ENCODE peak calls at places on chromosomes 6 and 20, in four cellular contexts. O, G, V and K are unnamed samples.

GRCh38 chr20:9483131-9483530 is 31.3 kb upstream of the LAMP5 start:
- DNase-seq in O (no peak), G (no peak), V (no peak), K (no peak)

GRCh38 chr6:137717074-137718073 is 149.7 kb upstream of the TNFAIP3 start:
- DNase-seq in O (no peak), G (no peak), V (no peak), K (no peak)

GRCh38 chr6:164882236-164882635 is 427.2 kb downstream of the C6orf118 start:
- DNase-seq in O (no peak), G (no peak), V (no peak), K (no peak)

GRCh38 chr20:13447385-13448180 is 191.1 kb downstream of the TASP1 start:
- DNase-seq in O (no peak), G (no peak), V (no peak), K (no peak)

GRCh38 chr6:136890194-136890558 is 31.9 kb upstream of the SLC35D3 start:
- DNase-seq in O (no peak), G (no peak), V (no peak), K (no peak)

GRCh38 chr6:145116591-145117178 is 618.6 kb downstream of the EPM2A start:
- DNase-seq in O (no peak), G (no peak), V (no peak), K (no peak)

GRCh38 chr20:45918779-45919535 is 7.0 kb upstream of the PLTP start:
- DNase-seq in O (no peak), G (no peak), V (no peak), K (no peak)

GRCh38 chr6:130293800-130294199 is 71.0 kb upstream of the SAMD3 start:
- DNase-seq in O (peak), G (peak), V (peak), K (peak)

GRCh38 chr20:24657211-24657610 is 187.8 kb downstream of the SYNDIG1 start:
- DNase-seq in O (peak), G (no peak), V (no peak), K (no peak)

GRCh38 chr6:154457881-154458284 is 52.6 kb downstream of the CNKSR3 start:
- DNase-seq in O (no peak), G (no peak), V (no peak), K (no peak)

GRCh38 chr20:56343861-56344381 is 14.9 kb upstream of the FAM210B start:
- DNase-seq in O (peak), G (no peak), V (no peak), K (peak)

GRCh38 chr20:47360489-47361267 is 4.2 kb upstream of the ZMYND8 start:
- DNase-seq in O (peak), G (no peak), V (peak), K (peak)

GRCh38 chr6:135012349-135012748 is 42.3 kb downstream of the HBS1L start:
- DNase-seq in O (no peak), G (no peak), V (no peak), K (no peak)

GRCh38 chr6:12587096-12587495 is 129.5 kb upstream of the PHACTR1 start:
- DNase-seq in O (no peak), G (no peak), V (no peak), K (no peak)

GRCh38 chr6:143515766-143516355 is 4.3 kb upstream of the FUCA2 start:
- DNase-seq in O (no peak), G (no peak), V (no peak), K (no peak)

GRCh38 chr6:46799657-46800056 is 6.5 kb downstream of the MEP1A start:
- DNase-seq in O (peak), G (no peak), V (no peak), K (no peak)

GRCh38 chr6:132968419-132968950 is 154.1 kb downstream of the RPS12 start:
- DNase-seq in O (no peak), G (no peak), V (no peak), K (no peak)

GRCh38 chr6:2226775-2227174 is 18.6 kb downstream of the GMDS start:
- DNase-seq in O (no peak), G (no peak), V (peak), K (no peak)

GRCh38 chr6:125852587-125852986 is 61.8 kb downstream of the NCOA7 start:
- DNase-seq in O (no peak), G (no peak), V (no peak), K (no peak)

GRCh38 chr6:130143709-130144108 is 79.0 kb downstream of the SAMD3 start:
- DNase-seq in O (no peak), G (no peak), V (no peak), K (no peak)

GRCh38 chr6:14664616-14665315 is 547.2 kb downstream of the CD83 start:
- DNase-seq in O (no peak), G (no peak), V (no peak), K (no peak)

GRCh38 chr20:3168079-3168828 is 5.1 kb downstream of the LZTS3 start:
- DNase-seq in O (no peak), G (no peak), V (peak), K (no peak)

GRCh38 chr6:48611332-48611731 is 500.3 kb upstream of the PTCHD4 start:
- DNase-seq in O (no peak), G (no peak), V (no peak), K (no peak)

GRCh38 chr6:15044146-15044882 is 201.6 kb upstream of the JARID2 start:
- DNase-seq in O (no peak), G (no peak), V (peak), K (no peak)

GRCh38 chr20:62232194-62232593 is 6.1 kb upstream of the OSBPL2 start:
- DNase-seq in O (no peak), G (no peak), V (no peak), K (no peak)

GRCh38 chr6:30542404-30542725 is 13.9 kb downstream of the GNL1 start:
- DNase-seq in O (no peak), G (no peak), V (no peak), K (no peak)

DNA sequence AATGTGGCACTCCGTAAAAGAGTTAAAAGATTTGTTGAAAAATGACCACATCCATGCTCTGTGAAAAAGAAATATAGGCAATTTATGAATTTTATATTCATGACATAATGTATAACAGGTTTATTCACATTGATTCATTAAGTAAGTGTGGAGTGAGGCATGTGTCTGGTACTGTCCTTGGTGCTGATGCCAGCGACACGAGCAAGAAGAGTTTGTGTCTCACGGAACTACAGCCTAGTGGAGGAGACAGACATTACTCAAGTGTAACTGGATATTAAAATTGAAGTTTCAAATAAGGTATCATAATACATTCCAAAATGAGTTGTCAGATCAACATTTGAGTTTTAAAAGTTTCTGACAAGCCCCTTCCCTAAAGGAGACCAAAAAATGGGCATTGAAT is 158.2 kb upstream of the PRND start:
- DNase-seq in O (peak), G (no peak), V (peak), K (peak)
- TF ChIP-seq SP1 in O (no peak), G (no peak), V (no peak), K (no peak)

DNA sequence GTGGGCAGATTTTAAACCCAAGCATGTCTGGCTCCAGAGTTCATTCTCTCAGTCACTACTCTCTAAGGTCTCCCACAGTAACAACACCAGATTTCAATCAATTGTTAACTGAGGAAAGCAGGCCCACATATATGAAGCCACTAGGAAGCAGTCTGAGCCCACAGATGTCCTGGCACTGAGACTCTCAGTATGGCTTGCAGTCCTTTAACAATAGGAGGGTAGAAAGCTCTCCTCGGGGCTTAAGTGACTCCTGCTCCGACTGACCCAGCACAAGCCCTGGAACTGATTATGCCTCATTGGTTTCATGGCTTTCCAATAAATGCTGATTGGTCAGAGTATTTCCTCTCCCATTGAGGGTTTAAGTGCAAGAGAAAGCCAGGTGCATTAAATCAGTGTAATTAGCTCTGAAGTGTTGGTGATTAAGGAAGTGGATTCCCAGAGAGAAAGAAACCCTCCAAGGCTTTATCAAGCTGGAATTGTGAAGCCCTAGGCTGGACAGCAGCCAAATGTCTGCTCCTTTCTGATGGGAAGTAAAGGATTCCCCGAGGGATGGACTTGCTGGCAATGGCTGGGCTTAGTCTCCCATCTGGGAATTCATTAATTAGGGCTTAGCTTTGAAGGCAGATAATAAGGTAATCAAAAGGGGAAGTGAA is 76.6 kb upstream of the PROKR2 start:
- DNase-seq in O (no peak), G (no peak), V (no peak), K (no peak)
- TF ChIP-seq TARDBP in O (no peak), G (no peak), V (no peak), K (no peak)

GRCh38 chr6:158485411-158485810 is 74.5 kb upstream of the TMEM181 start:
- DNase-seq in O (no peak), G (no peak), V (no peak), K (no peak)

GRCh38 chr6:158487495-158487894 is 72.4 kb upstream of the TMEM181 start:
- DNase-seq in O (no peak), G (no peak), V (no peak), K (no peak)

GRCh38 chr6:158489441-158489840 is 70.5 kb upstream of the TMEM181 start:
- DNase-seq in O (no peak), G (no peak), V (no peak), K (no peak)

GRCh38 chr6:158492881-158493280 is 67.0 kb upstream of the TMEM181 start:
- DNase-seq in O (no peak), G (no peak), V (no peak), K (no peak)

DNA sequence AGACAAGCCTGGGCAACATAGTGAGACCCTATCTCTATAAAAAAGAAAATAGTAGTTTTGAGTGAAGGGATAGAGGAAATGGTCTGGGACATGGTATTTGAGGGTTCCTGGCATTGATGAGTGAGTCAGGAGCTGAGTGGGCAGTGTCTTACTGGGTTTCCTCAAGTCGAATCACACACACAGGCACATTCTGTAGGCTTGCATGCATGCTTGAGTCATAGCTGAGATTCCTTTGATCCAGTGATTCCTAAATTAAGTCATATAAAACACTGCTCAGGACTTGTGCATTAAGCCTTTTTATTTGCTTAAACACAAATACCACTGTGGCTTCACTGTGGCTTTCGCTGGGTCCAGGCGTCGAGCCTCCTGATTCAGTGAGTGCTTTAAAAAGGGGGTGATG is 71.8 kb upstream of the TMEM181 start:
- DNase-seq in O (no peak), G (no peak), V (no peak), K (no peak)
- TF ChIP-seq SP1 in O (no peak), G (no peak), V (no peak), K (no peak)

GRCh38 chr20:14673164-14673563 is 335.8 kb upstream of the FLRT3 start:
- DNase-seq in O (no peak), G (no peak), V (no peak), K (no peak)
- TF ChIP-seq TARDBP in O (no peak), G (no peak), V (no peak), K (no peak)

DNA sequence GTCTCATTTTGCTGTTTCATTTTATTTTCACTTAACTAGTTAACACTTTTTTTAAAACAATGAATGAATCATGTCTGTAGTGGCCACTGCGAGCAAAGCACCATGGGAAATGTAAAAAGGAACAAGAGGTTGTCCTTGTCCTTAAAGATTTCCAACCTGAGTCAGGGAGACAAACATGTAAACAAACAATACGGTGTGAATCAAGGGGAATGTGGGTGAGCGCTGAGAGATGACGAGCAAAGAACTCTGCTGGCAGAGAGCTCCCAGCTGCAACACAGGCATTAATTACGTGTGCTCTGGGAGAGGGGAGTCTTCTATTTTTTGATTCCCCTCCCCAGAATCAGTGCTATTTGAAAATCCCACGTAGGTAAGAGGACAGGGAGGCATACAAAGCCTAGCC is 84.3 kb downstream of the ATXN1 start:
- DNase-seq in O (no peak), G (no peak), V (peak), K (no peak)
- TF ChIP-seq SP1 in O (no peak), G (no peak), V (no peak), K (no peak)

GRCh38 chr6:128079026-128079425 is 178.2 kb upstream of the THEMIS start:
- DNase-seq in O (no peak), G (no peak), V (no peak), K (no peak)
- TF ChIP-seq TARDBP in O (no peak), G (no peak), V (no peak), K (no peak)